ENCODE peak calls at places on chromosomes 2 and 18, in eight cellular contexts. G is HL-60, N is HepG2, F is AG09309, E is cardiac fibroblast, K is kidney epithelial cell, P is IMR-90, Q is A549. O is an unnamed sample.

GRCh38 chr2:95012881-95013550 is 12.5 kb upstream of the MAL start:
- DNase-seq in G (no peak), N (no peak), F (no peak), E (no peak), K (no peak), P (no peak), Q (no peak), O (no peak)

GRCh38 chr2:61282104-61282590 is 120.2 kb downstream of the C2orf74 start:
- DNase-seq in G (no peak), N (no peak), F (no peak), E (no peak), K (no peak), P (no peak), Q (no peak), O (no peak)

GRCh38 chr2:197077336-197077735 is 150.8 kb upstream of the PGAP1 start:
- DNase-seq in G (no peak), N (no peak), F (no peak), E (no peak), K (no peak), P (no peak), Q (no peak), O (no peak)

GRCh38 chr2:38719706-38720105 is 31.5 kb downstream of the SRSF7 start:
- DNase-seq in G (no peak), N (no peak), F (no peak), E (no peak), K (no peak), P (no peak), Q (no peak), O (no peak)

GRCh38 chr18:22563098-22563707 is 145.5 kb upstream of the CTAGE1 start:
- DNase-seq in G (peak; percentile 28), N (peak; percentile 62), F (peak; percentile 81), E (peak; percentile 95), K (peak; percentile 61), P (peak; percentile 95), Q (peak; percentile 86), O (peak; percentile 78)

GRCh38 chr2:23468384-23469141 is 83.6 kb downstream of the KLHL29 start:
- DNase-seq in G (no peak), N (no peak), F (no peak), E (no peak), K (no peak), P (no peak), Q (no peak), O (no peak)

GRCh38 chr2:3493610-3493997 is 25.7 kb downstream of the ADI1 start:
- DNase-seq in G (no peak), N (peak; percentile 72), F (no peak), E (peak; percentile 69), K (no peak), P (peak; percentile 75), Q (peak; percentile 20), O (no peak)

GRCh38 chr2:17851731-17852585 is 26.5 kb upstream of the KCNS3 start:
- DNase-seq in G (no peak), N (peak; percentile 45), F (peak; percentile 41), E (peak; percentile 79), K (peak; percentile 14), P (peak; percentile 69), Q (peak; percentile 64), O (peak; percentile 41)

GRCh38 chr2:98514879-98515570 is 70.4 kb downstream of the INPP4A start:
- DNase-seq in G (no peak), N (no peak), F (no peak), E (peak; percentile 56), K (no peak), P (peak; percentile 68), Q (peak; percentile 17), O (no peak)

GRCh38 chr2:119598576-119598975 is 54.3 kb downstream of the CFAP221 start:
- DNase-seq in G (no peak), N (no peak), F (no peak), E (no peak), K (peak; percentile 76), P (no peak), Q (no peak), O (no peak)

GRCh38 chr2:85390941-85391669 is 19.1 kb downstream of the CAPG start:
- DNase-seq in G (no peak), N (peak; percentile 59), F (no peak), E (peak; percentile 54), K (no peak), P (peak; percentile 23), Q (peak; percentile 71), O (no peak)

GRCh38 chr2:5501807-5502206 is 190.4 kb upstream of the SOX11 start:
- DNase-seq in G (no peak), N (no peak), F (no peak), E (no peak), K (no peak), P (no peak), Q (no peak), O (no peak)

GRCh38 chr2:235739704-235740415 is 246.0 kb downstream of the AGAP1 start:
- DNase-seq in G (no peak), N (no peak), F (no peak), E (no peak), K (no peak), P (no peak), Q (no peak), O (no peak)

GRCh38 chr2:8328189-8328588 is 353.7 kb upstream of the ID2 start:
- DNase-seq in G (no peak), N (no peak), F (no peak), E (no peak), K (no peak), P (no peak), Q (no peak), O (no peak)

GRCh38 chr2:9912468-9912867 is 39.0 kb upstream of the GRHL1 start:
- DNase-seq in G (no peak), N (no peak), F (no peak), E (no peak), K (no peak), P (no peak), Q (no peak), O (no peak)

GRCh38 chr2:179239194-179239593 is 25.4 kb downstream of the SESTD1 start:
- DNase-seq in G (no peak), N (peak; percentile 88), F (no peak), E (peak; percentile 49), K (peak; percentile 31), P (peak; percentile 28), Q (peak; percentile 25), O (no peak)

GRCh38 chr2:179243046-179243445 is 21.6 kb downstream of the SESTD1 start:
- DNase-seq in G (no peak), N (no peak), F (no peak), E (no peak), K (no peak), P (no peak), Q (no peak), O (no peak)

GRCh38 chr2:179238027-179238426 is 26.6 kb downstream of the SESTD1 start:
- DNase-seq in G (no peak), N (peak; percentile 30), F (no peak), E (no peak), K (no peak), P (no peak), Q (no peak), O (no peak)

GRCh38 chr2:179239838-179240237 is 24.8 kb downstream of the SESTD1 start:
- DNase-seq in G (no peak), N (peak; percentile 53), F (no peak), E (no peak), K (no peak), P (no peak), Q (no peak), O (no peak)

GRCh38 chr2:179240481-179241451 is 23.9 kb downstream of the SESTD1 start:
- DNase-seq in G (no peak), N (peak; percentile 31), F (no peak), E (no peak), K (no peak), P (no peak), Q (no peak), O (no peak)
- TF ChIP-seq CTCF in G (no peak), N (peak; percentile 41), F (no peak), E (peak; percentile 14), K (peak; percentile 29), P (no peak), Q (no peak), O (no peak)

GRCh38 chr2:16638941-16639340 is 26.7 kb downstream of the CYRIA start:
- DNase-seq in G (no peak), N (no peak), F (no peak), E (no peak), K (no peak), P (no peak), Q (no peak), O (no peak)

GRCh38 chr2:16633632-16634430 is 31.8 kb downstream of the CYRIA start:
- DNase-seq in G (no peak), N (no peak), F (no peak), E (peak; percentile 84), K (peak; percentile 67), P (peak; percentile 55), Q (peak; percentile 12), O (no peak)

GRCh38 chr2:16639431-16639830 is 26.2 kb downstream of the CYRIA start:
- DNase-seq in G (no peak), N (no peak), F (no peak), E (no peak), K (no peak), P (no peak), Q (no peak), O (no peak)

GRCh38 chr2:16632615-16633014 is 33.0 kb downstream of the CYRIA start:
- DNase-seq in G (no peak), N (no peak), F (no peak), E (no peak), K (no peak), P (no peak), Q (no peak), O (no peak)

GRCh38 chr2:16635796-16636699 is 29.6 kb downstream of the CYRIA start:
- DNase-seq in G (no peak), N (no peak), F (no peak), E (peak; percentile 73), K (no peak), P (peak; percentile 71), Q (no peak), O (no peak)
- TF ChIP-seq CTCF in G (no peak), N (no peak), F (peak; percentile 1), E (no peak), K (no peak), P (no peak), Q (no peak), O (no peak)

GRCh38 chr18:24488824-24489493 is 28.5 kb downstream of the HRH4 start:
- DNase-seq in G (peak; percentile 41), N (peak; percentile 13), F (no peak), E (peak; percentile 62), K (no peak), P (peak; percentile 41), Q (peak; percentile 18), O (no peak)
- TF ChIP-seq CTCF in G (peak; percentile 58), N (peak; percentile 56), F (peak; percentile 59), E (peak; percentile 73), K (peak; percentile 66), P (peak; percentile 74), Q (peak; percentile 55), O (peak; percentile 72)

GRCh38 chr2:142682528-142682927 is 194.9 kb upstream of the KYNU start:
- DNase-seq in G (no peak), N (peak; percentile 32), F (no peak), E (peak; percentile 72), K (no peak), P (peak; percentile 45), Q (peak; percentile 77), O (peak; percentile 5)
- TF ChIP-seq CTCF in G (no peak), N (peak; percentile 40), F (no peak), E (peak; percentile 29), K (peak; percentile 2), P (peak; percentile 51), Q (peak; percentile 85), O (peak; percentile 9)

GRCh38 chr2:127528487-127528886 is 2.2 kb upstream of the IWS1 start:
- DNase-seq in G (no peak), N (no peak), F (no peak), E (no peak), K (no peak), P (no peak), Q (no peak), O (no peak)
- TF ChIP-seq CTCF in G (no peak), N (peak; percentile 24), F (no peak), E (no peak), K (no peak), P (no peak), Q (no peak), O (no peak)